ENCODE peak calls at places on chromosomes 3 and 15, in six cellular contexts. D, Q, F, Z, V and I are unnamed samples. For H3K9me3, the result is how much of the 10 kb centered on the place peaks cover.

GRCh38 chr15:47339800-47340575 is 377.3 kb upstream of the SEMA6D start:
- DNase-seq in F (no peak), Z (no peak), D (no peak), Q (no peak), V (no peak), I (no peak)

GRCh38 chr15:22831473-22831872 is 7.0 kb upstream of the NIPA2 start:
- DNase-seq in Q (no peak), D (peak), Z (no peak), F (no peak), V (no peak), I (no peak)

GRCh38 chr3:118128886-118129285 is 905.8 kb downstream of the IGSF11 start:
- DNase-seq in D (no peak), Q (no peak), F (no peak), Z (no peak), V (no peak), I (no peak)

GRCh38 chr3:194081826-194082225 is 54.1 kb upstream of the HES1 start:
- DNase-seq in Z (no peak), V (no peak), F (no peak), D (no peak), Q (no peak), I (no peak)

GRCh38 chr3:33007776-33008175 is 56.3 kb downstream of the CCR4 start:
- DNase-seq in Z (no peak), F (no peak), D (no peak), Q (no peak), V (no peak), I (no peak)

GRCh38 chr15:40782609-40783227 is 12.9 kb downstream of the C15orf62 start:
- DNase-seq in Q (peak), V (peak), F (peak), Z (no peak), D (peak), I (peak)

GRCh38 chr3:58521917-58522680 is 14.9 kb downstream of the ACOX2 start:
- DNase-seq in Z (no peak), D (no peak), F (no peak), Q (no peak), V (peak), I (no peak)

GRCh38 chr15:58447244-58448010 is 15.6 kb downstream of the LIPC start:
- DNase-seq in Z (no peak), F (no peak), V (no peak), Q (no peak), D (no peak), I (peak)

GRCh38 chr3:187986514-187986934 is 167.4 kb upstream of the LPP start:
- DNase-seq in Q (no peak), Z (no peak), F (no peak), V (no peak), D (no peak), I (peak)

DNA sequence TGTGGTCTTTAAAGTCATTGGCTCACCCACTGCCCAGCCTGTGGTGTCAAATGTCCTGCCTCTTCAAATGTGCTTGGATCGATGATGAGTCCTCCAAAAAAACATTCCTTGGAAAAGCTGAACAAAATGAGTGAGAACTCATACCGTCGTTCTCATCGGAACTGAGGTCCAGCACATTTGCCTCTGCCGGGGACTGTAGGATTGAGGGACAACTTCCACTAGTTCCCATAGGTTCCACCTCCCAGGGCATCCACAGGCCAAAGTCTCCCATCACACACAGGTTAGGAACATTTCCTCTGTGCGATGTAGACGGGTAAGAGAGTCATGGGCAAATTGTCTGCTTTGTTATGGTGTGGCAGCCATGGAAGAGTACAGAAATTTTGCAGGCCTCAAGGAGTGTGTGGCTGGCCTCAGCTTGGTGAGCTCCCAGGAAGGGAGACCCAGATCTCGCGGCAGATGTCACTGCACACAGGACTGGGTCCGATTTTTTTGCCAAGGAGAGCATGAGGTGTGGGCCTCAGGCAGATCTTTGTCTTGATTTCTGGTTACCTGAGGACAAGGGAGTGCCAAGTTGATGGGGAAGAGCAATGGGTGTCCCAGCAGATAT is 115.7 kb downstream of the SNRPN start:
- DNase-seq in Z (no peak), Q (no peak), V (no peak), F (no peak), D (no peak), I (no peak)
- H3K9me3 ChIP-seq in Z (half or more), Q (half or more), V (half or more), F (half or more), D (under half), I (under half)

GRCh38 chr15:100384108-100384410 is 42.3 kb upstream of the ADAMTS17 start:
- DNase-seq in Q (no peak), V (no peak), Z (no peak), F (no peak), D (no peak), I (no peak)

GRCh38 chr15:100383302-100384107 is 41.7 kb upstream of the ADAMTS17 start:
- DNase-seq in D (peak), F (peak), Z (no peak), Q (no peak), V (peak), I (peak)

DNA sequence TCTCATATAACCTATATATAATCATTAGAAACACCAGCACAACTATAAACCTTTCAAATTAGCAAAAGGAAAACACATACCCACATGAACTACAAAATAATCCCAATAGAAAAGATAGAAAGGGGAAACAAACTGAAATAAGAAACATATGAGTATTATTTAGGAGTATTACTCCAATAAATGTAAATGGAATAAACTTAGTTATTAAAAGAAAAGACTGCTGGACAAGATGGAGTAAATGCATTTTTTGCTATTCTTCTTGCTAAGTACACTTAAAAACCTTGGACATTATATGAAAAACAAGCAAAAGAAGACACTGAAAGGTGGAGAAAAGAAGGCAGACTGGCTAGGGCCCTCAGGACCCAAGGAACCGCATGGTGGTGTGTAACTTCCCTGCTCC is 43.5 kb upstream of the ADAMTS17 start:
- DNase-seq in V (no peak), Z (no peak), F (no peak), Q (no peak), D (no peak), I (no peak)
- H3K9me3 ChIP-seq in V (under half), Z (under half), F (under half), Q (under half), D (under half), I (under half)

DNA sequence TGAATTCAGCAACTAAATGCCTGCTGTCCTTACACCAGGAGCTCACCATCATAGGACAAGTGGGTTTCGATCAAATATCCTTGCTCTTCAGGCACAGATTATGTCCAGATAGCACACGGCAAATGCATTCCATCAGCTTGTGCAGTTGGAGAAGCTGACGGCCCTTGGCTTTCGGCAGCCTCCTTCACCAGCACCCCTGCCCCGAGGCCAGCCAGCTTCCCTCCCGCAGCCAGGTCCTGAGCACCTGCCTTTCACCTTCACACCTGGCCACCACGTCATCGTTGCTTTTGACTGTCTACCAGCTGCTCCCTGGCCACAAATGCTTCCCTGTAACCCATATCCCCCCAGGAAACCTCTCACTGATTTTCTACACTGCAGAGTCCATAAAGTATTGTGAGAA is 355.5 kb downstream of the OCA2 start:
- DNase-seq in Z (no peak), Q (no peak), F (no peak), V (no peak), D (no peak), I (no peak)
- H3K9me3 ChIP-seq in Z (under half), Q (under half), F (under half), V (under half), D (under half), I (under half)

GRCh38 chr3:183654727-183655126 is 19.3 kb downstream of the KLHL24 start:
- DNase-seq in Z (no peak), V (no peak), F (no peak), D (no peak), Q (no peak), I (no peak)

GRCh38 chr3:183653209-183654064 is 18.0 kb downstream of the KLHL24 start:
- DNase-seq in D (no peak), F (no peak), Z (no peak), V (peak), Q (no peak), I (no peak)

GRCh38 chr3:183650554-183650953 is 15.1 kb downstream of the KLHL24 start:
- DNase-seq in Q (no peak), D (no peak), F (no peak), V (no peak), Z (no peak), I (no peak)
- H3K9me3 ChIP-seq in Q (under half), D (under half), F (under half), V (under half), Z (under half), I (under half)

GRCh38 chr3:29972594-29972993 is 633.8 kb upstream of the TGFBR2 start:
- DNase-seq in F (no peak), D (no peak), Z (no peak), V (peak), Q (no peak), I (no peak)
- H3K9me3 ChIP-seq in F (under half), D (under half), Z (under half), V (under half), Q (under half), I (under half)

GRCh38 chr3:71673486-71673885 is 51.7 kb downstream of the EIF4E3 start:
- DNase-seq in V (no peak), F (no peak), D (no peak), Z (no peak), Q (no peak), I (no peak)
- H3K9me3 ChIP-seq in V (under half), F (under half), D (under half), Z (under half), Q (under half), I (under half)

GRCh38 chr3:157190242-157190876 is 30.4 kb upstream of the CCNL1 start:
- DNase-seq in D (no peak), Q (no peak), V (no peak), Z (no peak), F (no peak), I (no peak)

GRCh38 chr3:157182879-157183278 is 22.9 kb upstream of the CCNL1 start:
- DNase-seq in V (no peak), Z (no peak), D (no peak), F (no peak), Q (no peak), I (no peak)

DNA sequence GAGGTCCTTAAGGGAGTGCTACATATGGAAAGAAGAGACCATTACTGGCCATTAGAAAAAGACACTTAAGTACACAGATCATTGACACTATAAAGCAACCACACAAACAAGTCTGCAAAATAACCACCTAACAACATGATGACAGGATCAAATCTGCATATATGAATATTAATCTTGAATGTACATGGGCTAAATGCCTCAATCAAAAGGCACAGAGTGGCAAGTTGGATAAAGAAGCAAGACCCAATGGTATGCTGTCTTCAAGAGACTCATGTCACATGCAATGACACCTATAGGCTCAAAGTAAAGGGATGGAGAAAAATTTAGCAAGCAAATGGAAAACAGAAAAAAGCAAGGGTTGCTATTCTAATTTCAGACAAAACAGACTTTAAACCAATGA is 28.4 kb upstream of the CCNL1 start:
- DNase-seq in D (no peak), F (no peak), V (no peak), Q (no peak), Z (no peak), I (no peak)
- H3K9me3 ChIP-seq in D (under half), F (under half), V (under half), Q (under half), Z (under half), I (under half)